ENCODE peak calls at places on chromosomes 16 and 17, in ten cellular contexts. Z is astrocyte of the spinal cord, H is ascending aorta, G is thyroid gland, R is GM06990, P is fibroblast of mammary gland, L is astrocyte of the cerebellum, Y is left ventricle myocardium inferior, M is body of pancreas, C is small intestine. D is an unnamed sample.

GRCh38 chr16:10827691-10828341 is 9.2 kb upstream of the TVP23A start:
- DNase-seq in Z (peak), H (peak), G (peak), R (no peak), P (peak), L (peak), Y (peak), M (peak), C (no peak), D (no peak)

GRCh38 chr16:24497405-24497804 is 42.0 kb upstream of the RBBP6 start:
- DNase-seq in Z (no peak), H (no peak), G (no peak), R (no peak), P (no peak), L (no peak), Y (no peak), M (no peak), C (no peak), D (peak)

GRCh38 chr17:13704333-13704732 is 102.6 kb upstream of the HS3ST3A1 start:
- DNase-seq in Z (peak), H (no peak), G (no peak), R (no peak), P (peak), L (peak), Y (no peak), M (no peak), C (no peak), D (no peak)

GRCh38 chr17:48102700-48103378 is 1.6 kb upstream of the CBX1 start:
- DNase-seq in Z (no peak), H (no peak), G (no peak), R (no peak), P (no peak), L (no peak), Y (no peak), M (no peak), C (no peak), D (no peak)

GRCh38 chr17:63125987-63126386 is 160.0 kb downstream of the TANC2 start:
- DNase-seq in Z (no peak), H (no peak), G (no peak), R (no peak), P (no peak), L (no peak), Y (no peak), M (no peak), C (no peak), D (no peak)

GRCh38 chr17:3851461-3852100 is 5.5 kb upstream of the NCBP3 start:
- DNase-seq in Z (no peak), H (no peak), G (no peak), R (no peak), P (no peak), L (no peak), Y (no peak), M (no peak), C (no peak), D (no peak)

GRCh38 chr17:33667052-33667509 is 374.0 kb upstream of the ASIC2 start:
- DNase-seq in Z (no peak), H (no peak), G (no peak), R (peak), P (no peak), L (no peak), Y (no peak), M (no peak), C (peak), D (no peak)

GRCh38 chr16:15899538-15900100 is 11.2 kb upstream of the CEP20 start:
- DNase-seq in Z (peak), H (no peak), G (peak), R (peak), P (peak), L (peak), Y (no peak), M (peak), C (peak), D (no peak)

GRCh38 chr16:58451263-58451662 is 48.7 kb upstream of the NDRG4 start:
- DNase-seq in Z (no peak), H (no peak), G (no peak), R (no peak), P (no peak), L (no peak), Y (peak), M (no peak), C (no peak), D (no peak)

GRCh38 chr17:34234616-34235015 is 20.5 kb upstream of the CCL2 start:
- DNase-seq in Z (no peak), H (no peak), G (no peak), R (no peak), P (no peak), L (no peak), Y (no peak), M (no peak), C (no peak), D (no peak)

GRCh38 chr16:88938119-88938932 is 38.7 kb downstream of the CBFA2T3 start:
- DNase-seq in Z (no peak), H (no peak), G (no peak), R (no peak), P (no peak), L (no peak), Y (no peak), M (no peak), C (no peak), D (no peak)
- H3K4me3 ChIP-seq in Z (no peak), H (no peak), G (no peak), R (no peak), P (no peak), L (no peak), Y (peak), M (no peak), C (no peak), D (no peak)

GRCh38 chr17:66549312-66549705 is 246.9 kb downstream of the PRKCA start:
- DNase-seq in Z (peak), H (no peak), G (no peak), R (no peak), P (peak), L (peak), Y (no peak), M (no peak), C (peak), D (no peak)
- H3K4me3 ChIP-seq in Z (no peak), H (no peak), G (no peak), R (no peak), P (no peak), L (no peak), Y (no peak), M (no peak), C (no peak), D (peak)

GRCh38 chr16:72999541-73000019 is 48.3 kb downstream of the ZFHX3 start:
- DNase-seq in Z (no peak), H (no peak), G (no peak), R (no peak), P (no peak), L (no peak), Y (no peak), M (no peak), C (no peak), D (no peak)
- H3K4me3 ChIP-seq in Z (no peak), H (peak), G (no peak), R (no peak), P (no peak), L (no peak), Y (peak), M (no peak), C (no peak), D (no peak)

DNA sequence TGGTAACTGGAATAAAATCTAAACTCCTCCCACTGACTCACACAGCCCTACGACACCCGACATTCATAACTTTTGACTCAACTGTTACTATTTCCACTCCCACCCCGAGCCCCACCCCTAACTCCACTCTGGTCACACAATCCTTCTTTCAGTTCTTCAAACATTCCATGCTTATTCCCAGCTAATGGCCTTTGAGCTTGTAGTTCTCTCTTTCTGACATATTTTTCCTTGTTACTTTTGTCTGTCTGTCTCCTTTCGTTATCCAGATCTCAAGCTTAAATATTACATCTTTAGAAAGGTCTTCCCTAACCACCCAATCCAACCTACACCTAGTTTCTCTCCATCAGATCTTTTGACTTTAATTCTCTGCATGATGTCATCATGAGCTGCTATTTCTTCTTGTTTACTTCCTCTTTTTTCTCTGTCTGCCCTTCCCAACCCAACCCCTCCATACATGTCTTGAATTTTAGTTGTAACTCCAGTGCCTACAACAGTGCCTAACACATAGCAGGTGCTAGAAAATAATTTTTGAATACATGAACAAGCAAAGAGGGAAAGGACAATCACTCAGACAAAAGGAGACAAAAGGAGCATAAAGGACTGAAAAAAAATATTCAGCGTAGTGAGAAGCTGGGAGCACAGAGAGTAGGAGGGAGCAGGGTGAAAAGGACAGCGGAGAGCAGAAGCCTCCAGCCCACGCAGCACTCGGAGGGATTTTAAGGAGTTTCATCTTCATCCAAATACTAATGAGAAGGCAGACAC is 65.2 kb upstream of the SMIM36 start:
- DNase-seq in Z (peak), H (no peak), G (no peak), R (no peak), P (peak), L (peak), Y (no peak), M (no peak), C (no peak), D (no peak)
- H3K4me3 ChIP-seq in Z (no peak), H (peak), G (no peak), R (peak), P (no peak), L (no peak), Y (peak), M (no peak), C (no peak), D (peak)

GRCh38 chr16:71359431-71359830 is 908 bp downstream of the CALB2 start:
- DNase-seq in Z (no peak), H (no peak), G (no peak), R (no peak), P (no peak), L (no peak), Y (no peak), M (no peak), C (no peak), D (no peak)
- H3K4me3 ChIP-seq in Z (no peak), H (no peak), G (no peak), R (no peak), P (no peak), L (no peak), Y (no peak), M (no peak), C (no peak), D (no peak)

DNA sequence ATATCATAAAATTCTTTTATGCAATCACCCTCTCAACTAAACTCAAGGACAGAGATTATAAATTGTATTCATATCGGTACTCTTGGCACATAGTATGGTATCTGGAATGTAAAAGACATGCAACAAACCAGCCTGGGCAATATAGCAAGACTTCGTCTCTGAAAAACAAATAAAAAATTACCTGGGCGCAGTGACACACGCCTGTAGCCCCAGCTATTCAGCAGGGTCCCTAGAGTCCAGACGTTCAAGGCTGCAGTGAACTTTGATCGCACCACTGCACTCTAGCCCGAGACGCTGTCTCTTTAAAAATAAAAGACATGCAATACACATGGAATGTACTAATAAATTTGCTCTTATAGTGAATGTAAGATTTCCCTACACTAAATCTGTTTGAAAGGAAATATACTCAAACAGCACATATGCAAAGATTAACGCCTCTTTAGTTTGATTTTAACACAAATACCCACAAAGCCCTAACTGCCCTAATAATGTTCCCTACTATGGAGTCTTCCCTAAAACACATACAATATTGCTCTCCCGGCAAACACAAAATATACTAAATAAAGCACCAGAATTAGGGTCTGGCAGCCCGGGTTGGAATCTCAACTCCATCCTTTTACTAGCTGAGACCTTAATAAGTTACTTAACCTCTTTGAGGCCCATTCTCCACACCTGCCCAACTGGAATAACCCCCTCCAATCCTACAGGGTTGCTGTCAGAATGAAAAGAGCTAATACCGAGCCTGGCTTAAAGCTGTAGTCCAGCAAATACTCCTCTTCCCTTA is 1.2 kb downstream of the ABCA5 start:
- DNase-seq in Z (no peak), H (no peak), G (no peak), R (no peak), P (no peak), L (no peak), Y (no peak), M (peak), C (peak), D (no peak)
- H3K4me3 ChIP-seq in Z (peak), H (peak), G (peak), R (peak), P (peak), L (peak), Y (peak), M (peak), C (peak), D (peak)

GRCh38 chr17:57984936-57985674 is 2.9 kb downstream of the VEZF1 start:
- DNase-seq in Z (no peak), H (no peak), G (no peak), R (no peak), P (no peak), L (no peak), Y (no peak), M (no peak), C (no peak), D (no peak)
- H3K4me3 ChIP-seq in Z (peak), H (peak), G (no peak), R (no peak), P (no peak), L (peak), Y (peak), M (no peak), C (no peak), D (peak)

DNA sequence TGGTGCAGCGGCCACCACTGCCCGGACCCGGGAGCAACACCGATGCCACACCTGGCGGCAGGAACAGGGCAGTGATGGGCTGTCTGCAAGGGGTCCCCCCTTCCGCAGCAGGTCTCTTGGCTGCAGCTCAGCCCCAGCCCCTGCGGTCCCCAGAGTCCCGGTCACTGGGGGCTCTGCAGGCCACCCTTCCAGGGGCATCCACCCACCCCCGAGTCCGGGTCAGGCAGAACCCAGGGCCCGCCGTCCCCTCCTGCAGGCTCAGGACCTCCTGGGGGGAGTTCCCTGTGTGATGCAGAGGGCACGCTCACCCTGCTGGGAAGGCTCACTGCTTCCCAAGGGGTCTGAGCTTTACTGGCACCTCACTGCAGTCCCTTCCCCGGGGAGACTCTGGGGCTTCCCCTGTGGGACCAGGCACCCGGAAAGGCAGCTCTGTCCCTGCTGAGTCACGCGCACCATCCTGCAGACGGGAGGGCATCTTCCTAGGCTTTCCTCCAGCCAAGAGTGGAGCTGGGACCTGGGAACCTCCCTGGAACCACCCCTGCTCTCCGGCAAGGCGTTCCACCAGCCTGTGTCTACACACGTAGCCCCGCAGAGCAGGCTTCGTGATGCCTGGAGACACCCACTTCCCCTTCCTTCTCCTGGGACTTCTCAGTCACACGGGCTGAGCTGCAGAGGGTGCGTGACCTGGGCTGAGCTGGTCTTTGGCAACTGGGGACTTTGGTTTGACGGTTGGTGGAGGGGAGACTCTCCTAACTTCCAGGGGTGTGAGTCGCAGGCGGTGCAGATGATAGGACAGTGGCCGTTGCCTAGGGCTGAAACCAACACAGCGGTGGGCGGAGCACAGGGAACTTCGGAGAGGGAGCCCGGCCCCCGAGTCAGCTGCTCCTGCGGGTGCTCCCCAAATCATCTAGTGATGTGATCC is 23.4 kb downstream of the SLC25A10 start:
- DNase-seq in Z (no peak), H (no peak), G (no peak), R (no peak), P (peak), L (no peak), Y (no peak), M (peak), C (peak), D (no peak)
- H3K4me3 ChIP-seq in Z (no peak), H (peak), G (no peak), R (peak), P (no peak), L (no peak), Y (peak), M (no peak), C (peak), D (no peak)

DNA sequence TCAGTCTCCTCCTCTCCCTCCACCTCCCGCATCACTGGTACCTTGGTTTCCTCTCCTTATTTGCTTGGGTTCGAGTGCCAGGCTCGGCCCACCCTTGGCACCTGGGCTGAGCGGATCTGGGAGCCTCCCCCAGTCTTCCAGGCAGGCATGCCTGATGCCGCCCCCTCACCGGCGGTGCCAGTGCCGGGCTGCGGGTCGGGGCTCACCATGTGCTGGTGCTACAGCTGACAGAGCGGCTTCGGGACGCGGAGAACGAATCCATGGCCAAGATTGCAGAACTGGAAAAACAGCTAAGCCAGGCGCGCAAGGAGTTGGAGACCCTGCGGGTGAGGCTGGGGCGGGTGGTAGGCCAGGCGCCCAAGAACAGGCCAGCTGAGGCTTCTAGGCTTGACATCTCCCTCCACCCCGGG is 19.2 kb downstream of the FMNL1 start:
- DNase-seq in Z (no peak), H (no peak), G (peak), R (no peak), P (no peak), L (no peak), Y (no peak), M (no peak), C (no peak), D (no peak)
- H3K4me3 ChIP-seq in Z (no peak), H (peak), G (peak), R (no peak), P (no peak), L (peak), Y (peak), M (no peak), C (no peak), D (no peak)